ENCODE peak calls at places on chromosomes 7 and 10, in four cellular contexts. N is A549, M is HepG2, H is WTC11. X is an unnamed sample.

GRCh38 chr10:124697837-124698559 is 46.2 kb downstream of the FAM53B start:
- DNase-seq in H (no peak), N (no peak), M (no peak), X (no peak)

GRCh38 chr10:97849101-97849490 is 547 bp upstream of the GOLGA7B start:
- DNase-seq in H (no peak), M (no peak), N (no peak), X (no peak)

GRCh38 chr7:138027100-138027499 is 25.2 kb upstream of the CREB3L2 start:
- DNase-seq in N (no peak), M (no peak), H (no peak), X (no peak)

GRCh38 chr7:137084607-137085380 is 216.3 kb downstream of the CHRM2 start:
- DNase-seq in N (no peak), H (no peak), M (no peak), X (no peak)

GRCh38 chr7:6406121-6406520 is 41.6 kb downstream of the DAGLB start:
- DNase-seq in N (no peak), M (no peak), H (no peak), X (no peak)

GRCh38 chr10:94358480-94358879 is 4.3 kb downstream of the NOC3L start:
- DNase-seq in H (no peak), M (peak; percentile 9), N (no peak), X (no peak)

GRCh38 chr7:33191326-33191725 is 62.0 kb downstream of the BBS9 start:
- DNase-seq in N (no peak), H (no peak), M (peak; percentile 54), X (no peak)

GRCh38 chr10:70613941-70614340 is 11.4 kb upstream of the PRF1 start:
- DNase-seq in N (no peak), M (no peak), H (no peak), X (no peak)

GRCh38 chr10:4867520-4868356 is 41.7 kb downstream of the AKR1E2 start:
- DNase-seq in N (no peak), M (no peak), H (no peak), X (peak; percentile 96)

GRCh38 chr7:55432937-55433784 is 68.0 kb downstream of the LANCL2 start:
- DNase-seq in M (peak; percentile 50), N (peak; percentile 62), H (no peak), X (no peak)

GRCh38 chr7:117837841-117838240 is 35.4 kb downstream of the CTTNBP2 start:
- DNase-seq in M (no peak), N (no peak), H (no peak), X (no peak)

GRCh38 chr10:132064082-132064755 is 1.5 kb upstream of the JAKMIP3 start:
- DNase-seq in M (no peak), H (no peak), N (no peak), X (peak; percentile 3)

GRCh38 chr10:44032216-44032615 is 352.7 kb downstream of the CXCL12 start:
- DNase-seq in M (no peak), H (no peak), N (no peak), X (no peak)

GRCh38 chr7:105060394-105060793 is 46.4 kb downstream of the KMT2E start:
- DNase-seq in M (no peak), H (no peak), N (no peak), X (no peak)

GRCh38 chr10:124642076-124642710 is 102.0 kb downstream of the FAM53B start:
- DNase-seq in N (no peak), M (no peak), H (no peak), X (no peak)

GRCh38 chr7:73701357-73701995 is 18.0 kb downstream of the STX1A start:
- DNase-seq in H (peak; percentile 87), M (peak; percentile 54), N (peak; percentile 95), X (peak; percentile 77)

GRCh38 chr7:140314571-140315480 is 83.5 kb downstream of the SLC37A3 start:
- DNase-seq in M (no peak), H (no peak), N (no peak), X (no peak)

GRCh38 chr10:132523561-132524442 is 13.8 kb upstream of the INPP5A start:
- DNase-seq in M (no peak), N (no peak), H (peak; percentile 4), X (no peak)

GRCh38 chr7:67525588-67525987 is 529.0 kb downstream of the TYW1 start:
- DNase-seq in N (no peak), M (no peak), H (peak; percentile 32), X (no peak)

GRCh38 chr7:17645500-17645899 is 294.8 kb downstream of the SNX13 start:
- DNase-seq in M (no peak), N (no peak), H (no peak), X (no peak)

GRCh38 chr10:131560726-131561390 is 249.3 kb upstream of the TCERG1L start:
- DNase-seq in N (no peak), H (no peak), M (no peak), X (no peak)

GRCh38 chr7:140672382-140673062 is at the start of gene ADCK2:
- DNase-seq in N (peak; percentile 24), M (no peak), H (peak; percentile 69), X (peak; percentile 98)

GRCh38 chr7:155769701-155770100 is 42.6 kb downstream of the SHH start:
- DNase-seq in H (no peak), M (no peak), N (no peak), X (no peak)

GRCh38 chr7:116224492-116225098 is 14.3 kb downstream of the TES start:
- DNase-seq in H (no peak), N (no peak), M (no peak), X (no peak)

GRCh38 chr7:157521061-157521731 is 184.4 kb downstream of the DNAJB6 start:
- DNase-seq in H (peak; percentile 8), M (no peak), N (no peak), X (no peak)

GRCh38 chr7:140752533-140752932 is 56.0 kb downstream of the NDUFB2 start:
- DNase-seq in H (no peak), M (no peak), N (no peak), X (no peak)

GRCh38 chr10:44589181-44589884 is 204.4 kb upstream of the CXCL12 start:
- DNase-seq in M (no peak), N (no peak), H (no peak), X (no peak)

GRCh38 chr10:88920198-88920597 is 32.4 kb downstream of the ACTA2 start:
- DNase-seq in M (no peak), N (no peak), H (no peak), X (no peak)

GRCh38 chr7:45241339-45242109 is 83.9 kb downstream of the RAMP3 start:
- DNase-seq in N (peak; percentile 15), H (no peak), M (no peak), X (peak; percentile 57)

GRCh38 chr7:99733003-99733402 is 2.0 kb downstream of the CYP3A7 start:
- DNase-seq in N (no peak), M (peak; percentile 28), H (no peak), X (no peak)

GRCh38 chr7:2032030-2032875 is 200.5 kb downstream of the MAD1L1 start:
- DNase-seq in N (no peak), M (no peak), H (no peak), X (no peak)

GRCh38 chr7:76241141-76241540 is 39.4 kb downstream of the SRRM3 start:
- DNase-seq in M (no peak), H (no peak), N (no peak), X (no peak)

GRCh38 chr10:115909962-115910361 is 363.0 kb downstream of the GFRA1 start:
- DNase-seq in N (no peak), H (no peak), M (no peak), X (no peak)

GRCh38 chr7:100621554-100621953 is 9.2 kb downstream of the MOSPD3 start:
- DNase-seq in M (peak; percentile 41), N (no peak), H (no peak), X (no peak)

GRCh38 chr10:24174014-24174413 is 34.9 kb upstream of the KIAA1217 start:
- DNase-seq in M (no peak), N (no peak), H (no peak), X (no peak)

DNA sequence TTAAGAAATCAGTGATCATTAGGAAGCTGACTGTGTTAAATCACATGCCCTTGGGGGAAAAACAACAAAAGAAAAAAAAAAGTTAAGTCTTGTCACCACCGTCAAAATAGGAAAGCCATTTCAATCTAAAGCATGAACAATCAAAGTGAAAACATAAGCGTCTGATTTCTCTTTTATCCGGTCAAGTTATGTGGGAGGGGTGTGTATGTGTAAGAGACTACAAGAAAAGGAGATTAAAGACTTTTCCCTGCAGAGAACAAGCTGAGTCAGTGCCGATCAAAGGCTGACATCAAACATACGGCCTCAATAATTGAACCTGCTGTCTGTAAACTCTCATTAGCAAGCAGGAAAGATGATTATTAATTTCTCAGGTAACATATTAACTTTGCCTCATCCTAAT is 648.9 kb upstream of the SORCS1 start:
- DNase-seq in M (no peak), H (no peak), N (no peak), X (no peak)
- TF ChIP-seq NR3C1 in M (no peak), H (no peak), N (no peak), X (no peak)

GRCh38 chr10:12995425-12995861 is 6.1 kb downstream of the CCDC3 start:
- DNase-seq in H (no peak), M (no peak), N (no peak), X (no peak)
- TF ChIP-seq NR3C1 in H (no peak), M (no peak), N (no peak), X (no peak)

DNA sequence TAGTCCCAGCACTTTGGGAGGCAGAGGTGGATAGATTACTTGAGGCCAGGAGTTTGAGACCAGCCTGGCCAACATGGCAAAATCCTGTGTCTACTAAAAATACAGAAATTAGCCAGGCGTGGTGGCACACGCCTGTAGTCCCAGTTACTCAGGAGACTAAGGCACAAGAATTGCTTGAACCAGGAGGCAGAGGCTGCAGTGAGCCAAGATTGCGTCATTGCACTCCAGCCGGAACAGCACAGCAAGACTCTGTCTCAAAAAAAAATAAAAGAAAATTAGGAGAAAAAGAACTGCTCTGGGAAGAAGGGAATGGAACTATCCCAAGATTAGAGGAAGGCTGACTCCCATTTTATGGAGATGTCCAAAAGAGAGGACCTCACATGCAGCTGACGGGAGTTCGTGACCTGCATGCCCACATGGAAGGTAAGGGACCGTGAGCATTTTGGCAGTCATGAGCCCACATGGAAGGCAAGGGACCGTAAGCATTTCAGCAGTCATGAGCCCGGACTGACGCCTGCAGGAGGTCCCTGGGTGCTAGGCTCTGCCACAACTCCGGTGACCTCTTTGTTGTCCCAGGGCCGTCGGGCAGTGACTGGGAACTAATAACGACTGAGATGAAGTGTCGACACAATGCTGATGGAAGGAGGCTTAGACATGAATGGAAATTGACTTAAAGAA is 18.6 kb upstream of the GTPBP4 start:
- DNase-seq in N (no peak), H (no peak), M (peak; percentile 45), X (no peak)
- TF ChIP-seq NR3C1 in N (no peak), H (no peak), M (no peak), X (no peak)

GRCh38 chr7:22702516-22702915 is 24.5 kb upstream of the IL6 start:
- DNase-seq in M (no peak), N (no peak), H (no peak), X (no peak)

GRCh38 chr7:22697322-22697859 is 29.6 kb upstream of the IL6 start:
- DNase-seq in H (no peak), N (no peak), M (no peak), X (no peak)

GRCh38 chr7:22698762-22699161 is 28.2 kb upstream of the IL6 start:
- DNase-seq in M (no peak), H (no peak), N (no peak), X (no peak)

GRCh38 chr7:22697897-22698645 is 28.9 kb upstream of the IL6 start:
- DNase-seq in N (no peak), M (no peak), H (no peak), X (no peak)

GRCh38 chr7:22700559-22701002 is 26.4 kb upstream of the IL6 start:
- DNase-seq in M (no peak), H (no peak), N (no peak), X (peak; percentile 58)
- TF ChIP-seq NR3C1 in M (no peak), H (no peak), N (no peak), X (no peak)